ENCODE peak calls at places on chromosomes 5 and 9, in four cellular contexts. W is spleen, B is endodermal cell, V is nephron progenitor cell. S is an unnamed sample.

GRCh38 chr5:17219006-17219422 is 1.6 kb downstream of the BASP1 start:
- DNase-seq in W (peak; percentile 84), B (peak; percentile 87), V (peak; percentile 69), S (no peak)

GRCh38 chr5:78758169-78758839 is 109.7 kb upstream of the LHFPL2 start:
- DNase-seq in W (no peak), B (no peak), V (no peak), S (no peak)

GRCh38 chr9:107292811-107293554 is 9.9 kb downstream of the RAD23B start:
- DNase-seq in W (no peak), B (no peak), V (no peak), S (no peak)

GRCh38 chr5:164203581-164204225 is 698.3 kb downstream of the MAT2B start:
- DNase-seq in W (no peak), B (no peak), V (no peak), S (peak; percentile 76)

GRCh38 chr9:35864695-35865255 is 5.4 kb downstream of the OR13J1 start:
- DNase-seq in W (no peak), B (no peak), V (no peak), S (no peak)

GRCh38 chr9:76213751-76214150 is 180.5 kb downstream of the RFK start:
- DNase-seq in W (no peak), B (no peak), V (no peak), S (no peak)

GRCh38 chr9:20217596-20217995 is 404.7 kb downstream of the MLLT3 start:
- DNase-seq in W (no peak), B (no peak), V (no peak), S (no peak)

GRCh38 chr9:7374966-7375650 is 424.5 kb downstream of the DMAC1 start:
- DNase-seq in W (no peak), B (no peak), V (no peak), S (no peak)

GRCh38 chr5:43416988-43417394 is 4.8 kb upstream of the CCL28 start:
- DNase-seq in W (no peak), B (no peak), V (no peak), S (no peak)

GRCh38 chr5:156913719-156914370 is 49.2 kb downstream of the TIMD4 start:
- DNase-seq in W (no peak), B (peak; percentile 90), V (no peak), S (no peak)

GRCh38 chr5:44907396-44907795 is 98.6 kb downstream of the MRPS30 start:
- DNase-seq in W (no peak), B (no peak), V (no peak), S (no peak)

GRCh38 chr5:66247176-66247960 is 103.3 kb downstream of the SREK1 start:
- DNase-seq in W (no peak), B (no peak), V (no peak), S (peak; percentile 87)

GRCh38 chr9:33272061-33272460 is 7.2 kb downstream of the CHMP5 start:
- DNase-seq in W (no peak), B (no peak), V (no peak), S (no peak)

GRCh38 chr9:137318976-137319375 is 16.9 kb upstream of the NRARP start:
- DNase-seq in W (peak; percentile 86), B (peak; percentile 82), V (peak; percentile 63), S (no peak)

GRCh38 chr5:136023935-136024645 is 4.7 kb upstream of the TGFBI start:
- DNase-seq in W (no peak), B (peak; percentile 16), V (no peak), S (no peak)

GRCh38 chr9:93011114-93011513 is 47.4 kb upstream of the SUSD3 start:
- DNase-seq in W (no peak), B (no peak), V (no peak), S (no peak)

GRCh38 chr5:58491216-58491892 is at the start of gene GAPT:
- DNase-seq in W (no peak), B (no peak), V (no peak), S (no peak)

GRCh38 chr5:39449572-39449971 is 24.8 kb upstream of the DAB2 start:
- DNase-seq in W (no peak), B (no peak), V (no peak), S (no peak)

GRCh38 chr9:123319541-123320339 is 36.3 kb upstream of the CRB2 start:
- DNase-seq in W (peak; percentile 48), B (no peak), V (no peak), S (no peak)

GRCh38 chr9:16921855-16922254 is 51.4 kb upstream of the BNC2 start:
- DNase-seq in W (no peak), B (no peak), V (no peak), S (peak; percentile 22)

GRCh38 chr5:167155387-167156051 is 1135.9 kb upstream of the WWC1 start:
- DNase-seq in W (no peak), B (no peak), V (no peak), S (no peak)

GRCh38 chr9:87342743-87343142 is 154.9 kb upstream of the DAPK1 start:
- DNase-seq in W (no peak), B (no peak), V (no peak), S (peak; percentile 54)

GRCh38 chr5:168433982-168434381 is 52.3 kb upstream of the RARS1 start:
- DNase-seq in W (no peak), B (peak; percentile 51), V (peak; percentile 6), S (no peak)

DNA sequence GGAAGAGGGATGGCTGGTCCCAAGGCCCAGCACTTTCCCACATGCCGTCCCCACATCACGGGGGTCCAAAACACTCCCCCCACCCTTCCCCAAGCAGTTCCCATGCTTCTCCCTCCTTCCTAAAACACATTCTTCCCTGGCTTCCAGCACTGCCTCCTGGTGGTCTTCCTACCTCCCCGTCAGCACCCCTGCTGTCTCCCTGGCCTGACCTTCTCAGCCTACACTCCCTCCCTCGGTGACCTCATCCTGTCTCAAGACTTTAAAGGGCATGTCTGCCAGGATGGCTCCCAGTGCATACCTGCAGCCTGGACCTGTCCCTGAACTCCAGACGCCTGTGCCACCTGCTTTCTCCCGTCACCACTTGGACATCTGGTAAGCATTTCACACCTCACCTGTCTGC is 4.3 kb upstream of the NCS1 start:
- DNase-seq in W (no peak), B (peak; percentile 87), V (no peak), S (no peak)
- TF ChIP-seq CTCF in W (no peak), B (peak; percentile 78), V (no peak), S (no peak)

GRCh38 chr5:155822177-155822576 is 504.8 kb upstream of the SGCD start:
- DNase-seq in W (no peak), B (peak; percentile 54), V (no peak), S (no peak)
- TF ChIP-seq CTCF in W (no peak), B (peak; percentile 73), V (no peak), S (peak; percentile 21)

GRCh38 chr5:179668404-179668803 is 12.4 kb downstream of the CBY3 start:
- DNase-seq in W (no peak), B (peak; percentile 93), V (peak; percentile 58), S (peak; percentile 65)
- TF ChIP-seq CTCF in W (peak; percentile 55), B (peak; percentile 99), V (peak; percentile 73), S (peak; percentile 54)

DNA sequence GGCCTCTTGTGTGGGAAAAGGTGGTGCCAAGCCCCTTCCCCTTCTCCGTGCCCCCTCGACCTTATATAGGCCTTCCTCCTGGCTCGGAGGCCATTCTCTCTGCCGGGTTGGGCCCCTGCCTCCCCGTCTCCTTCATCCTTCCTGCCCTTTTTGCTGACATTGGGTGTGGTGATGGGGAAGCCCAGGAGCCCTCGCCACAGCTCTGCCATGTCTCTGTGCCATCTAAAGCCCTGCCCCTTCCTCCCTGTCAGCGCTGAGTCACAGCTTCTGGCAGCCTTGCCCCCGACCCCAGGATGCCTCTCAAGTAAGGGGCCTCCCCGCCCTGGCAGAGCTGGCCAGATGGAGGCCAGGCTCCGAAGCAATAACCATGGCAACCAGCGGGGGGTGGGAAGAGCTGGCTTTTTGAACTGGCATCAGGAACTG is 30.4 kb downstream of the JADE2 start:
- DNase-seq in W (peak; percentile 92), B (peak; percentile 80), V (peak; percentile 57), S (peak; percentile 95)
- TF ChIP-seq CTCF in W (no peak), B (no peak), V (no peak), S (no peak)

GRCh38 chr5:138457532-138458275 is 7.6 kb upstream of the EGR1 start:
- DNase-seq in W (no peak), B (no peak), V (no peak), S (no peak)
- TF ChIP-seq CTCF in W (no peak), B (peak; percentile 37), V (no peak), S (no peak)

DNA sequence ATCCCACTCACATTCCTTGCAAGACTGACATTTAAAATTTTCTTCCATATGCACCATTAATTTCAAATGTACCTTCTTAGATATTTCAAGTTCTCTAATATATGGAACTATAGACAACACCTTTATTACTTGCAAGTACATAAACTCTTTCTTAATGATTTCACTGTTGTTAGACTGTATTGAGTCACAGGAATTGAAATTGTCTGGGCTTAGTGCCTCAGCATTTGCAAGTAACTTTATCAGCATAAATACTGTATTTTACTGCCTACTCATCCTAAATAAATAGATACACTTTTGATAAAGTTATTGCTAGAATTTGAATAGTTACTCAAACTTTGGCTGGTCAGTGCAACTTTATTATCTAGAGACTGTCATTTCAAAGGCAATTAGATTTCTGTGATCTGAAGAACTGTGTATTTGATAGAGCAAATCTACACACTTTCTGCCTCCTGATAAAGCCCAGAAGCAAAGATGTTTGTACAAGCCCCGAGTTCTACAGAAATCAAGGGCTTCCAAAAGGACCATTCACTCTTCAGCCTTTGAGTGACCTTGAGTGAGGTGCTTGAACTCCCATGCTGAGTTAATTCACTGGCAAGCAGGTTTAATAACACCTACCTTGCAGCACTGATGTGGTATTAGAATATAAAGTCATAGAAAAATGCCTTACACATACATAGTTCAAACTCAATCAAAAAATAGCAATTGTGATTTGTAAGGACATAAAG is 91.6 kb downstream of the COX7C start:
- DNase-seq in W (no peak), B (no peak), V (no peak), S (no peak)
- TF ChIP-seq CTCF in W (no peak), B (no peak), V (no peak), S (no peak)

GRCh38 chr9:133456409-133456808 is 3.4 kb upstream of the CACFD1 start:
- DNase-seq in W (no peak), B (peak; percentile 74), V (no peak), S (no peak)
- TF ChIP-seq CTCF in W (no peak), B (peak; percentile 60), V (no peak), S (no peak)

DNA sequence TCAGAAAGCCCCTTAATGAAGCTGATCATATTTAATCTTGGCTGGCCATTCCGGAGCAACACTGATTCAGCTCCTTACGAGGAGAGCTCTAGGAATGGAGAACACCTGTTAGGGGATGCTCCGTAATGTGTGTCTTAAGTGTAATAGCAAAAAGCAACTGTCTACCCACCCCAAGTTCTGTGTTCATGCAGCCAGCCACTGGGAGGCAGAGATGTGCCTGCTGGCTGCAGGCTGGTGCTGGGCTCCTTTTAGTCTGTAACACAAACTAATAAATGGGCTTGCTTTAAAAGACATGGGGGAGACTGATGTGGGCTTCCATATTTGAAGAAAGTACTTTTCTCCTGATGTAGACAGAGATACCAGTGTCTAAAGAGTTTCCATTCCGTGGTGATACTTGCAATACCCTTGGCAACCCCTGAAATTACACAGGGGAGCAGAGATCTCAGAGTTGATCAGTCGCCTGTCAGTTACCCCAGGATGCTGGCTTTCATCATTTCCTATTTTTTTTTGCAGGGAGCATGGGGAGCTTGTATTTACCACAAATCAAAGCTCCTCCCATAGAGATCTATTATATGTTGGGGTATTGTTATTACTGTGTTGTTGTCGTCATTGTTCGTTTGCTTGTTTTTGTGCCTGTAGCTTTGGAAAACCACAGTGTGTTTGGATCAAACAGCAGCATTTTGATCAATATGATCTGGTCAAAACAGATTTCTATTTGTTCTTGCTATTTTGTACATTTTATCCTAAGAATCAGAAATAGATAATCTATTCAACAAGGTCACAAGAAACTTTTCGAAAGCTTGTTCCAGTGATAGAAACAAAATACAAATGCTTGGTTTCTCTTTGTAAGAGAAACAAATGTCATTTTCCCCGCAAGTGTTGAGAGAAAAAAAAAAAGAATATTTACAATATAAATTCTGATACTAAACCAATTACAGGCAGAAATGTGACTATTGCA is 65.8 kb downstream of the MTX3 start:
- DNase-seq in W (no peak), B (peak; percentile 69), V (no peak), S (peak; percentile 11)
- TF ChIP-seq CTCF in W (no peak), B (peak; percentile 72), V (no peak), S (no peak)

S was measured in MCF 10A.